ENCODE peak calls at places on chromosomes 11 and 22, in ten cellular contexts. N is body of pancreas; V is CD8-positive, alpha-beta memory T cell; G is cardiac muscle cell; F is AG09309; M is tibial nerve; I is neural progenitor cell; C is heart left ventricle; Y is WERI-Rb-1; R is uterus. H is an unnamed sample.
A peak's percentile ranks its signal among the peaks of the same experiment; 100 is the strongest.

GRCh38 chr22:50475652-50476002 is 792 bp upstream of the SBF1 start:
- DNase-seq in G (no peak), N (no peak), V (no peak), M (no peak), C (no peak), R (no peak), I (no peak), Y (no peak), F (no peak), H (no peak)

GRCh38 chr22:39677967-39678366 is 107.4 kb downstream of the CACNA1I start:
- DNase-seq in R (no peak), C (no peak), Y (no peak), G (no peak), V (no peak), F (no peak), N (no peak), I (no peak), M (no peak), H (no peak)

GRCh38 chr22:23054531-23055257 is 15.6 kb upstream of the GNAZ start:
- DNase-seq in G (no peak), F (no peak), N (no peak), V (no peak), C (no peak), Y (no peak), I (no peak), R (no peak), M (no peak), H (no peak)

GRCh38 chr11:2127357-2127971 is 11.7 kb downstream of the IGF2 start:
- DNase-seq in F (no peak), G (no peak), C (no peak), R (no peak), N (no peak), M (no peak), Y (no peak), I (no peak), V (peak; percentile 9), H (no peak)

GRCh38 chr11:27319065-27319464 is 44.0 kb downstream of the CCDC34 start:
- DNase-seq in I (no peak), R (no peak), Y (no peak), F (no peak), C (no peak), M (no peak), V (no peak), N (no peak), G (peak; percentile 10), H (no peak)

GRCh38 chr22:36936362-36937116 is 23.1 kb downstream of the CSF2RB start:
- DNase-seq in M (no peak), Y (no peak), V (no peak), N (no peak), G (no peak), I (no peak), C (no peak), F (no peak), R (no peak), H (no peak)

GRCh38 chr22:46810856-46811786 is 48.7 kb downstream of the TBC1D22A start:
- DNase-seq in R (no peak), I (no peak), G (no peak), N (no peak), Y (no peak), V (no peak), M (no peak), C (no peak), F (no peak), H (no peak)

GRCh38 chr22:40043086-40043485 is 48.3 kb downstream of the FAM83F start:
- DNase-seq in F (peak; percentile 40), G (peak; percentile 81), Y (no peak), R (peak; percentile 54), I (no peak), C (peak; percentile 43), V (no peak), N (peak; percentile 87), M (peak; percentile 82), H (peak; percentile 61)

GRCh38 chr11:2317354-2318050 is 15.7 kb downstream of the TSPAN32 start:
- DNase-seq in G (no peak), I (no peak), C (no peak), N (peak; percentile 0), F (no peak), Y (no peak), V (no peak), M (no peak), R (no peak), H (no peak)

GRCh38 chr11:110463153-110463552 is 33.4 kb downstream of the FDX1 start:
- DNase-seq in I (peak; percentile 69), C (no peak), N (no peak), G (peak; percentile 82), M (peak; percentile 55), V (peak; percentile 48), F (no peak), R (peak; percentile 56), Y (peak; percentile 80), H (no peak)

GRCh38 chr11:112784323-112785073 is 176.7 kb upstream of the NCAM1 start:
- DNase-seq in N (peak; percentile 59), V (no peak), I (peak; percentile 39), G (peak; percentile 98), F (peak; percentile 39), Y (peak; percentile 95), M (peak; percentile 43), C (peak; percentile 86), R (peak; percentile 79), H (no peak)

GRCh38 chr22:43734370-43735005 is 77.6 kb downstream of the EFCAB6 start:
- DNase-seq in N (no peak), V (no peak), M (no peak), R (no peak), F (peak; percentile 18), C (no peak), Y (no peak), G (no peak), I (no peak), H (peak; percentile 66)

GRCh38 chr22:32518351-32518750 is 43.7 kb downstream of the FBXO7 start:
- DNase-seq in M (no peak), V (no peak), F (no peak), N (no peak), R (no peak), C (no peak), G (no peak), Y (no peak), I (no peak), H (no peak)

GRCh38 chr22:39343259-39344045 is 6.3 kb upstream of the SYNGR1 start:
- DNase-seq in G (peak; percentile 77), V (peak; percentile 70), N (peak; percentile 80), Y (peak; percentile 76), I (peak; percentile 75), M (peak; percentile 73), R (peak; percentile 42), C (peak; percentile 56), F (no peak), H (peak; percentile 58)

GRCh38 chr11:2940930-2941821 is 12.0 kb upstream of the PHLDA2 start:
- DNase-seq in N (peak; percentile 66), G (no peak), M (no peak), C (no peak), F (no peak), R (peak; percentile 15), V (no peak), I (no peak), Y (no peak), H (no peak)

GRCh38 chr11:6693342-6694228 is 10.4 kb upstream of the MRPL17 start:
- DNase-seq in F (peak; percentile 68), C (peak; percentile 53), Y (no peak), R (peak; percentile 22), M (peak; percentile 26), G (peak; percentile 80), N (peak; percentile 27), I (no peak), V (no peak), H (no peak)
- H3K4me3 ChIP-seq in F (no peak overlapping the region), C (no peak overlapping the region), Y (no peak overlapping the region), R (no peak overlapping the region), M (no peak overlapping the region), G (no peak overlapping the region), N (no peak overlapping the region), I (no peak overlapping the region), V (no peak overlapping the region), H (no peak overlapping the region)

DNA sequence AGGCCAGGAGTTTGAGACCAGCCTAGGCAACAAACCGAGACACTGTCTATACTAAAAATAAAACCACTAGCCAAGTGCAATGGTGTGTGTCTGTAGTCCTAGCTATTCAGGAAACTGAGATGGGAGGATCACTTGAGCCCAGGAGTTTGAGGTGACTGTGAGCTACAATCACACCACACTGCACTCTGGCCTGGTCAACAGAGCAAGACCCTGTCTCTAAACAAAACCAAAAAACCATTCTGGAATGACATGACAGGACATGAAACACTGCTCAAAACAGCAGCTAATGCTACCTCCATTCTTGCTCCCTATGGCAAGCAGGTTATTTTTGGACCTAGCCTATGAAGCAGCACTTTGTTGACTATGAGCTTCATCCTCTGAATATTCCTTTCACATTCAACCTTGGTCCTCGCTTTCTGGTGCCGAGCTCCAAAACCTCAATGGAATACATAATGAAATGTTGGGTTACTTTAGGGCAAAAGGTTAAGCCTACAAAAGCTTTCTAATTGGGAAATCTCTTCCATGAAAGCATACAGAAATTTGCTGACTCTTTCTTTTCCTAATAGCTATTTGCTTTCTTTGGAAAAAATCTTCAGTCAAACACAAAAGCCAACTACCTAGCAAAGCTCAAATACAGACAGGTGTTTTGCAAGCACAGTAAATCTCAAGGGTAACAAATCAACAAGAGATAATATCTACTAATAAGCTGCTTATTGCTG is 21.1 kb downstream of the SIK3 start:
- DNase-seq in Y (no peak), R (no peak), M (no peak), V (no peak), N (no peak), F (no peak), I (no peak), G (no peak), C (no peak), H (peak; percentile 85)
- H3K4me3 ChIP-seq in Y (no peak overlapping the region), R (no peak overlapping the region), M (no peak overlapping the region), V (no peak overlapping the region), N (no peak overlapping the region), F (no peak overlapping the region), I (no peak overlapping the region), G (no peak overlapping the region), C (no peak overlapping the region), H (peak overlapping the region; percentile 4)

GRCh38 chr11:705646-706438 is at the start of gene EPS8L2:
- DNase-seq in C (no peak), Y (no peak), I (peak; percentile 50), G (no peak), F (no peak), V (no peak), M (no peak), N (peak; percentile 68), R (no peak), H (no peak)
- H3K4me3 ChIP-seq in C (peak within 1 kb of the TSS; percentile 34), Y (no peak within 1 kb of the TSS), I (peak within 1 kb of the TSS; percentile 48), G (peak within 1 kb of the TSS; percentile 31), F (peak within 1 kb of the TSS; percentile 85), V (no peak within 1 kb of the TSS), M (peak within 1 kb of the TSS; percentile 64), N (peak within 1 kb of the TSS; percentile 45), R (peak within 1 kb of the TSS; percentile 54), H (peak within 1 kb of the TSS; percentile 61)

DNA sequence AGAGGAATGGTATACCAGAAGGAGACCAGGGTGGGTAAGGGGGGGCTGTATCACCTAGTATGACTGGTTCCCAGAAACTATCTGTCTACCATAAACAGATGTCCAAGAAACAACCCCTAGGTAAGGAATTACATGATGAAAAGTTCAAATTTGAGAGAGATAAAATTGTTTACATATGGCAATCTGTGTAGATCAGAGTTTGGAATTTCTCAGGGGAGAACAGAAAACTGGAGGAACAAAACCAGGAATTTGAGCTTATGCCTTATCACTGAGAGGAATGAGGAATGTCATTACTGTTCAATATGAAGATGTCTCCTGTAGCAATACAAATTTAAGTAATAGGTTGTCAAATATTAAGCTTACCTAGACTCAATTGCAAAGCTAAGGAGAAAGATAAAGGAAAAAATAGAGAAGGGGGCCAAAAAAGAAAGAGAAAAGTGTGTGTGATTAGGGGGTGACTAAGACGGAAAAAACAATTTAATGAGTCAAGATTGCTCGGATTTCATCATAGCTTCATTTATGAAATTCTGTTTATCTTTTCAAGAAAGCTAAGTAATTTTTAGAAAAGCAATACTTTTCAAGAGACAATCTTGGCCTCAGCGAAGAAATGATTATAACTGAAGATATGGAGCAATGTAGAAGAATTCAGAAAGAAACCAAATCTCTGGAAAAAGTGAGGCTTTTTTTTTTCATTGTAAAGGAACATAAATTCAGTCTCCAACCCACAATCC is 117.8 kb downstream of the APOL5 start:
- DNase-seq in M (no peak), G (no peak), V (no peak), I (no peak), F (peak; percentile 29), N (no peak), Y (no peak), R (no peak), C (no peak), H (no peak)
- H3K4me3 ChIP-seq in M (peak overlapping the region; percentile 43), G (peak overlapping the region; percentile 90), V (no peak overlapping the region), I (peak overlapping the region; percentile 45), F (peak overlapping the region; percentile 56), N (no peak overlapping the region), Y (no peak overlapping the region), R (peak overlapping the region; percentile 35), C (peak overlapping the region; percentile 17), H (peak overlapping the region; percentile 48)